ENCODE peak calls at places on chromosome 2, in five cellular contexts. H is 8988T, F is NCI-H345, V is EL, C is H7. A is an unnamed sample.

GRCh38 chr2:79855264-79856006 is 342.6 kb downstream of the CTNNA2 start:
- DNase-seq in H (no peak), F (peak), V (peak), C (peak), A (peak)

GRCh38 chr2:189347540-189347939 is 93.7 kb upstream of the WDR75 start:
- DNase-seq in H (no peak), F (no peak), V (peak), C (peak), A (no peak)

GRCh38 chr2:223366566-223366965 is 235.6 kb downstream of the SCG2 start:
- DNase-seq in H (no peak), F (no peak), V (no peak), C (no peak), A (no peak)

GRCh38 chr2:217797170-217797569 is 205.6 kb downstream of the TNS1 start:
- DNase-seq in H (no peak), F (no peak), V (no peak), C (peak), A (peak)

GRCh38 chr2:101500860-101501259 is 25.9 kb upstream of the RFX8 start:
- DNase-seq in H (no peak), F (no peak), V (no peak), C (no peak), A (no peak)

GRCh38 chr2:20812779-20813178 is 10.1 kb downstream of the LDAH start:
- DNase-seq in H (no peak), F (no peak), V (no peak), C (no peak), A (no peak)

GRCh38 chr2:55805662-55806061 is 112.0 kb upstream of the PNPT1 start:
- DNase-seq in H (no peak), F (no peak), V (no peak), C (no peak), A (no peak)

GRCh38 chr2:234335676-234336228 is 161.1 kb downstream of the ARL4C start:
- DNase-seq in H (no peak), F (peak), V (peak), C (no peak), A (peak)

GRCh38 chr2:133602538-133602937 is 34.3 kb upstream of the NCKAP5 start:
- DNase-seq in H (no peak), F (no peak), V (no peak), C (no peak), A (no peak)

GRCh38 chr2:46097714-46098480 is 199.3 kb upstream of the EPAS1 start:
- DNase-seq in H (peak), F (peak), V (peak), C (no peak), A (no peak)

GRCh38 chr2:33425660-33426059 is 50.8 kb upstream of the RASGRP3 start:
- DNase-seq in H (no peak), F (no peak), V (peak), C (no peak), A (no peak)

GRCh38 chr2:105287692-105288091 is 41.8 kb downstream of the TGFBRAP1 start:
- DNase-seq in H (peak), F (no peak), V (peak), C (peak), A (no peak)

GRCh38 chr2:158214431-158214830 is 112.8 kb downstream of the UPP2 start:
- DNase-seq in H (no peak), F (peak), V (peak), C (no peak), A (no peak)

GRCh38 chr2:179675435-179675834 is 186.0 kb downstream of the ZNF385B start:
- DNase-seq in H (no peak), F (no peak), V (no peak), C (no peak), A (no peak)

GRCh38 chr2:8225798-8226197 is 456.1 kb upstream of the ID2 start:
- DNase-seq in H (no peak), F (no peak), V (no peak), C (no peak), A (no peak)

GRCh38 chr2:109259671-109260070 is 130.7 kb downstream of the SH3RF3 start:
- DNase-seq in H (no peak), F (no peak), V (no peak), C (no peak), A (no peak)

GRCh38 chr2:100819365-100820345 is at the start of gene NPAS2:
- DNase-seq in H (peak), F (peak), V (peak), C (peak), A (no peak)

GRCh38 chr2:127293758-127294562 is at the start of gene ERCC3:
- DNase-seq in H (peak), F (peak), V (peak), C (peak), A (peak)

GRCh38 chr2:15050483-15050882 is 418.0 kb downstream of the LRATD1 start:
- DNase-seq in H (no peak), F (peak), V (no peak), C (no peak), A (peak)

GRCh38 chr2:78940998-78941397 is 84.5 kb upstream of the REG3G start:
- DNase-seq in H (no peak), F (no peak), V (no peak), C (no peak), A (no peak)

A was measured in DMS79 treated with DMSO at 0.1 percent for 48 hours.